ENCODE peak calls at places on chromosomes 1 and 21, in nine cellular contexts. W, A, T, V, N, M, S, J and O are unnamed samples.

GRCh38 chr1:53346007-53346813 is 18.3 kb upstream of the LRP8 start:
- DNase-seq in W (no peak), A (no peak), T (no peak), V (no peak), N (no peak), M (no peak), S (no peak), J (no peak), O (no peak)

GRCh38 chr1:152442765-152443164 is 28.7 kb upstream of the CRNN start:
- DNase-seq in W (peak; percentile 8), A (no peak), T (no peak), V (no peak), N (peak; percentile 61), M (no peak), S (no peak), J (peak; percentile 83), O (no peak)

GRCh38 chr1:168390261-168390660 is 109.6 kb downstream of the TBX19 start:
- DNase-seq in W (no peak), A (no peak), T (no peak), V (no peak), N (no peak), M (no peak), S (no peak), J (no peak), O (no peak)

GRCh38 chr1:107198581-107198980 is 57.7 kb downstream of the NTNG1 start:
- DNase-seq in W (peak; percentile 55), A (no peak), T (no peak), V (no peak), N (no peak), M (no peak), S (no peak), J (no peak), O (no peak)

GRCh38 chr1:107171378-107171777 is 30.5 kb downstream of the NTNG1 start:
- DNase-seq in W (no peak), A (no peak), T (no peak), V (no peak), N (no peak), M (no peak), S (no peak), J (no peak), O (no peak)

GRCh38 chr1:19942657-19943056 is 19.2 kb upstream of the PLA2G2E start:
- DNase-seq in W (no peak), A (no peak), T (no peak), V (no peak), N (no peak), M (no peak), S (no peak), J (no peak), O (no peak)

GRCh38 chr1:14625587-14626447 is 27.3 kb downstream of the KAZN start:
- DNase-seq in W (no peak), A (no peak), T (no peak), V (no peak), N (no peak), M (no peak), S (no peak), J (no peak), O (no peak)

GRCh38 chr1:82538876-82539275 is 738.1 kb downstream of the ADGRL2 start:
- DNase-seq in W (peak; percentile 88), A (no peak), T (no peak), V (no peak), N (no peak), M (no peak), S (no peak), J (no peak), O (no peak)

GRCh38 chr1:224163311-224163710 is 19.7 kb upstream of the DEGS1 start:
- DNase-seq in W (no peak), A (no peak), T (no peak), V (no peak), N (no peak), M (no peak), S (no peak), J (no peak), O (no peak)

GRCh38 chr1:39128959-39129358 is 75.5 kb upstream of the MACF1 start:
- DNase-seq in W (no peak), A (no peak), T (no peak), V (no peak), N (peak; percentile 76), M (no peak), S (peak; percentile 87), J (no peak), O (no peak)

GRCh38 chr1:109618614-109619404 is 607 bp downstream of the GNAT2 start:
- DNase-seq in W (no peak), A (no peak), T (no peak), V (no peak), N (no peak), M (no peak), S (no peak), J (no peak), O (no peak)

GRCh38 chr1:66624412-66625060 is 90.6 kb downstream of the SGIP1 start:
- DNase-seq in W (peak; percentile 24), A (no peak), T (no peak), V (no peak), N (peak; percentile 43), M (no peak), S (no peak), J (peak; percentile 46), O (no peak)

GRCh38 chr21:41466024-41466820 is 40.2 kb downstream of the MX1 start:
- DNase-seq in W (no peak), A (no peak), T (no peak), V (no peak), N (no peak), M (no peak), S (no peak), J (no peak), O (no peak)

GRCh38 chr1:221392453-221392852 is 349.4 kb downstream of the DUSP10 start:
- DNase-seq in W (peak; percentile 94), A (no peak), T (no peak), V (no peak), N (peak; percentile 63), M (no peak), S (peak; percentile 38), J (peak; percentile 92), O (no peak)

GRCh38 chr1:85654066-85654782 is 54.0 kb downstream of the ZNHIT6 start:
- DNase-seq in W (peak; percentile 39), A (no peak), T (no peak), V (no peak), N (peak; percentile 20), M (no peak), S (no peak), J (peak; percentile 15), O (no peak)

GRCh38 chr1:28580706-28581530 is 11.1 kb upstream of the RAB42 start:
- DNase-seq in W (peak; percentile 53), A (no peak), T (peak; percentile 79), V (no peak), N (peak; percentile 21), M (peak; percentile 20), S (peak; percentile 48), J (peak; percentile 45), O (peak; percentile 19)

GRCh38 chr1:2049517-2050481 is at the start of gene PRKCZ:
- DNase-seq in W (no peak), A (peak; percentile 94), T (peak; percentile 11), V (peak; percentile 71), N (peak; percentile 97), M (no peak), S (peak; percentile 93), J (peak; percentile 10), O (peak; percentile 93)

GRCh38 chr1:53510215-53510614 is 51.0 kb downstream of the DMRTB1 start:
- DNase-seq in W (no peak), A (peak; percentile 70), T (no peak), V (no peak), N (no peak), M (no peak), S (no peak), J (no peak), O (no peak)

GRCh38 chr21:31623664-31624063 is 35.8 kb upstream of the SOD1 start:
- DNase-seq in W (no peak), A (no peak), T (peak; percentile 24), V (no peak), N (no peak), M (no peak), S (no peak), J (peak; percentile 10), O (no peak)
- TF ChIP-seq CTCF in W (no peak), A (no peak), T (peak; percentile 12), V (no peak), N (no peak), M (no peak), S (no peak), J (no peak), O (peak; percentile 19)

GRCh38 chr1:235074335-235075120 is 54.1 kb downstream of the TOMM20 start:
- DNase-seq in W (peak; percentile 54), A (no peak), T (peak; percentile 87), V (peak; percentile 52), N (no peak), M (no peak), S (no peak), J (peak; percentile 62), O (no peak)

GRCh38 chr1:235077163-235077540 is 51.5 kb downstream of the TOMM20 start:
- DNase-seq in W (no peak), A (no peak), T (no peak), V (no peak), N (no peak), M (no peak), S (no peak), J (no peak), O (no peak)

GRCh38 chr1:235076504-235077162 is 52.0 kb downstream of the TOMM20 start:
- DNase-seq in W (no peak), A (no peak), T (no peak), V (no peak), N (no peak), M (no peak), S (no peak), J (no peak), O (no peak)

GRCh38 chr1:235075121-235075954 is 53.3 kb downstream of the TOMM20 start:
- DNase-seq in W (peak; percentile 67), A (peak; percentile 87), T (peak; percentile 96), V (peak; percentile 86), N (no peak), M (no peak), S (peak; percentile 71), J (peak; percentile 92), O (no peak)

DNA sequence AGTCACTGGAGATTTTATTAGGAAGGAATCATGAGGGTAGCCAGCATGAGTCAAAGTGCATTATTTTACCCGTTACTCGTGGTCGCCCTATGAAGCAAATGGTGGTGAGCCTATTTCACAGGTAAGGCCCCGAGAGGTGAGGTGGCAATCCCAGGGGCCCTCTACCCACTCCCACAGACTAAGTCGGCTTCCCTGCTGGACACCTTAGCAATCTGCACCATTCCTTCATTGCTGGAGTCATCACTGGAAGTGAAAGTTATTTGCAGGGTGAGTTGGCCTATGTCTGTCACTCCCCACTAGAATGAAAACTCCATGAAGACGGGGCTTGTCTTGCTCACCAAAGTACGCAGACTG is 52.7 kb downstream of the TOMM20 start:
- DNase-seq in W (no peak), A (no peak), T (peak; percentile 65), V (no peak), N (no peak), M (no peak), S (no peak), J (no peak), O (no peak)
- TF ChIP-seq CTCF in W (no peak), A (no peak), T (no peak), V (no peak), N (no peak), M (no peak), S (no peak), J (no peak), O (no peak)

GRCh38 chr1:15948091-15948591 is 27.8 kb downstream of the ZBTB17 start:
- DNase-seq in W (no peak), A (no peak), T (peak; percentile 54), V (no peak), N (no peak), M (no peak), S (no peak), J (no peak), O (no peak)
- TF ChIP-seq CTCF in W (no peak), A (no peak), T (no peak), V (no peak), N (no peak), M (no peak), S (no peak), J (no peak), O (no peak)

GRCh38 chr1:69686367-69686984 is 118.8 kb downstream of the LRRC7 start:
- DNase-seq in W (no peak), A (no peak), T (no peak), V (no peak), N (no peak), M (no peak), S (no peak), J (no peak), O (no peak)
- TF ChIP-seq CTCF in W (no peak), A (no peak), T (no peak), V (no peak), N (no peak), M (peak; percentile 40), S (no peak), J (no peak), O (no peak)